ENCODE peak calls at places on chromosomes 16 and 17, in six cellular contexts. One of them, this sample, is unnamed.

GRCh38 chr16:66850115-66850815 is 6.1 kb downstream of the CA7 start:
- DNase-seq in Calu3: no peak
- DNase-seq in NCI-H1105: no peak
- DNase-seq in NCI-H2081: no peak
- DNase-seq in uterus: no peak
- DNase-seq in esophagus muscularis mucosa: no peak
- DNase-seq in this sample: no peak

GRCh38 chr17:80922580-80923160 is 69.0 kb upstream of the CHMP6 start:
- DNase-seq in Calu3: no peak
- DNase-seq in NCI-H1105: no peak
- DNase-seq in NCI-H2081: no peak
- DNase-seq in uterus: no peak
- DNase-seq in esophagus muscularis mucosa: no peak
- DNase-seq in this sample: no peak

GRCh38 chr17:48604770-48605329 is at the start of gene HOXB6:
- DNase-seq in Calu3: peak
- DNase-seq in NCI-H1105: no peak
- DNase-seq in NCI-H2081: no peak
- DNase-seq in uterus: no peak
- DNase-seq in esophagus muscularis mucosa: no peak
- DNase-seq in this sample: no peak

GRCh38 chr16:2296662-2297505 is 29.0 kb upstream of the RNPS1 start:
- DNase-seq in Calu3: peak
- DNase-seq in NCI-H1105: no peak
- DNase-seq in NCI-H2081: no peak
- DNase-seq in uterus: no peak
- DNase-seq in esophagus muscularis mucosa: no peak
- DNase-seq in this sample: no peak

GRCh38 chr16:85897384-85897783 is 1.6 kb upstream of the IRF8 start:
- DNase-seq in Calu3: no peak
- DNase-seq in NCI-H1105: no peak
- DNase-seq in NCI-H2081: no peak
- DNase-seq in uterus: no peak
- DNase-seq in esophagus muscularis mucosa: no peak
- DNase-seq in this sample: no peak

GRCh38 chr17:7993972-7994589 is 8.3 kb upstream of the GUCY2D start:
- DNase-seq in Calu3: no peak
- DNase-seq in NCI-H1105: no peak
- DNase-seq in NCI-H2081: no peak
- DNase-seq in uterus: no peak
- DNase-seq in esophagus muscularis mucosa: no peak
- DNase-seq in this sample: no peak

GRCh38 chr16:71260995-71261394 is 28.2 kb downstream of the CMTR2 start:
- DNase-seq in Calu3: no peak
- DNase-seq in NCI-H1105: no peak
- DNase-seq in NCI-H2081: no peak
- DNase-seq in uterus: no peak
- DNase-seq in esophagus muscularis mucosa: no peak
- DNase-seq in this sample: no peak

GRCh38 chr16:67719778-67720144 is 645 bp upstream of the GFOD2 start:
- DNase-seq in Calu3: peak
- DNase-seq in NCI-H1105: peak
- DNase-seq in NCI-H2081: peak
- DNase-seq in uterus: peak
- DNase-seq in esophagus muscularis mucosa: no peak
- DNase-seq in this sample: no peak

GRCh38 chr17:42530952-42531454 is 5.0 kb upstream of the NAGLU start:
- DNase-seq in Calu3: no peak
- DNase-seq in NCI-H1105: no peak
- DNase-seq in NCI-H2081: no peak
- DNase-seq in uterus: no peak
- DNase-seq in esophagus muscularis mucosa: no peak
- DNase-seq in this sample: no peak

GRCh38 chr16:11576427-11577289 is 10.1 kb downstream of the LITAF start:
- DNase-seq in Calu3: no peak
- DNase-seq in NCI-H1105: no peak
- DNase-seq in NCI-H2081: no peak
- DNase-seq in uterus: no peak
- DNase-seq in esophagus muscularis mucosa: no peak
- DNase-seq in this sample: peak

GRCh38 chr16:25157476-25157875 is 45.9 kb downstream of the LCMT1 start:
- DNase-seq in Calu3: no peak
- DNase-seq in NCI-H1105: no peak
- DNase-seq in NCI-H2081: no peak
- DNase-seq in uterus: no peak
- DNase-seq in esophagus muscularis mucosa: no peak
- DNase-seq in this sample: no peak

GRCh38 chr17:43673516-43674323 is 12.0 kb upstream of the MEOX1 start:
- DNase-seq in Calu3: peak
- DNase-seq in NCI-H1105: peak
- DNase-seq in NCI-H2081: peak
- DNase-seq in uterus: peak
- DNase-seq in esophagus muscularis mucosa: peak
- DNase-seq in this sample: peak

GRCh38 chr17:18877104-18877503 is 19.2 kb downstream of the PRPSAP2 start:
- DNase-seq in Calu3: no peak
- DNase-seq in NCI-H1105: no peak
- DNase-seq in NCI-H2081: no peak
- DNase-seq in uterus: no peak
- DNase-seq in esophagus muscularis mucosa: no peak
- DNase-seq in this sample: no peak

GRCh38 chr16:81633147-81633619 is 145.9 kb upstream of the PLCG2 start:
- DNase-seq in Calu3: peak
- DNase-seq in NCI-H1105: no peak
- DNase-seq in NCI-H2081: no peak
- DNase-seq in uterus: no peak
- DNase-seq in esophagus muscularis mucosa: no peak
- DNase-seq in this sample: no peak

GRCh38 chr17:10073905-10074304 is 124.5 kb downstream of the GAS7 start:
- DNase-seq in Calu3: no peak
- DNase-seq in NCI-H1105: no peak
- DNase-seq in NCI-H2081: no peak
- DNase-seq in uterus: no peak
- DNase-seq in esophagus muscularis mucosa: no peak
- DNase-seq in this sample: no peak

GRCh38 chr17:71237903-71238538 is 882.8 kb upstream of the SOX9 start:
- DNase-seq in Calu3: no peak
- DNase-seq in NCI-H1105: peak
- DNase-seq in NCI-H2081: peak
- DNase-seq in uterus: no peak
- DNase-seq in esophagus muscularis mucosa: no peak
- DNase-seq in this sample: no peak

GRCh38 chr17:80600586-80600985 is 55.9 kb downstream of the RPTOR start:
- DNase-seq in Calu3: no peak
- DNase-seq in NCI-H1105: no peak
- DNase-seq in NCI-H2081: no peak
- DNase-seq in uterus: no peak
- DNase-seq in esophagus muscularis mucosa: no peak
- DNase-seq in this sample: no peak

GRCh38 chr17:5396612-5397011 is 22.9 kb downstream of the NUP88 start:
- DNase-seq in Calu3: no peak
- DNase-seq in NCI-H1105: no peak
- DNase-seq in NCI-H2081: no peak
- DNase-seq in uterus: no peak
- DNase-seq in esophagus muscularis mucosa: no peak
- DNase-seq in this sample: no peak

GRCh38 chr16:9309844-9310243 is 218.4 kb downstream of the HAPSTR1 start:
- DNase-seq in Calu3: no peak
- DNase-seq in NCI-H1105: no peak
- DNase-seq in NCI-H2081: no peak
- DNase-seq in uterus: no peak
- DNase-seq in esophagus muscularis mucosa: no peak
- DNase-seq in this sample: no peak

GRCh38 chr16:70428178-70428998 is 10.5 kb downstream of the ST3GAL2 start:
- DNase-seq in Calu3: peak
- DNase-seq in NCI-H1105: no peak
- DNase-seq in NCI-H2081: no peak
- DNase-seq in uterus: peak
- DNase-seq in esophagus muscularis mucosa: peak
- DNase-seq in this sample: peak

GRCh38 chr17:58084317-58084981 is 1.2 kb downstream of the DYNLL2 start:
- DNase-seq in Calu3: peak
- DNase-seq in NCI-H1105: peak
- DNase-seq in NCI-H2081: peak
- DNase-seq in uterus: peak
- DNase-seq in esophagus muscularis mucosa: peak
- DNase-seq in this sample: peak

GRCh38 chr17:50198026-50198669 is 3.3 kb downstream of the COL1A1 start:
- DNase-seq in Calu3: peak
- DNase-seq in NCI-H1105: peak
- DNase-seq in NCI-H2081: no peak
- DNase-seq in uterus: peak
- DNase-seq in esophagus muscularis mucosa: no peak
- DNase-seq in this sample: peak

GRCh38 chr17:29622337-29623282 is at the start of gene CORO6:
- DNase-seq in Calu3: peak
- DNase-seq in NCI-H1105: peak
- DNase-seq in NCI-H2081: no peak
- DNase-seq in uterus: no peak
- DNase-seq in esophagus muscularis mucosa: no peak
- DNase-seq in this sample: peak

GRCh38 chr16:57720142-57720575 is 15.4 kb upstream of the KATNB1 start:
- DNase-seq in Calu3: peak
- DNase-seq in NCI-H1105: no peak
- DNase-seq in NCI-H2081: no peak
- DNase-seq in uterus: no peak
- DNase-seq in esophagus muscularis mucosa: no peak
- DNase-seq in this sample: no peak

GRCh38 chr17:42709561-42709960 is 27.2 kb downstream of the CNTNAP1 start:
- DNase-seq in Calu3: no peak
- DNase-seq in NCI-H1105: no peak
- DNase-seq in NCI-H2081: no peak
- DNase-seq in uterus: no peak
- DNase-seq in esophagus muscularis mucosa: no peak
- DNase-seq in this sample: no peak

GRCh38 chr17:15351925-15352324 is 10.5 kb upstream of the TEKT3 start:
- DNase-seq in Calu3: no peak
- DNase-seq in NCI-H1105: no peak
- DNase-seq in NCI-H2081: no peak
- DNase-seq in uterus: peak
- DNase-seq in esophagus muscularis mucosa: no peak
- DNase-seq in this sample: no peak

GRCh38 chr17:57017625-57018024 is 39.7 kb downstream of the SCPEP1 start:
- DNase-seq in Calu3: no peak
- DNase-seq in NCI-H1105: no peak
- DNase-seq in NCI-H2081: no peak
- DNase-seq in uterus: no peak
- DNase-seq in esophagus muscularis mucosa: no peak
- DNase-seq in this sample: no peak

GRCh38 chr17:81563861-81564586 is 11.9 kb upstream of the FAAP100 start:
- DNase-seq in Calu3: no peak
- DNase-seq in NCI-H1105: no peak
- DNase-seq in NCI-H2081: no peak
- DNase-seq in uterus: no peak
- DNase-seq in esophagus muscularis mucosa: no peak
- DNase-seq in this sample: no peak

GRCh38 chr16:84138824-84139627 is 6.0 kb downstream of the HSDL1 start:
- DNase-seq in Calu3: peak
- DNase-seq in NCI-H1105: no peak
- DNase-seq in NCI-H2081: no peak
- DNase-seq in uterus: no peak
- DNase-seq in esophagus muscularis mucosa: no peak
- DNase-seq in this sample: peak

GRCh38 chr17:83098241-83099085 is 19.1 kb downstream of the METRNL start:
- DNase-seq in Calu3: no peak
- DNase-seq in NCI-H1105: no peak
- DNase-seq in NCI-H2081: no peak
- DNase-seq in uterus: no peak
- DNase-seq in esophagus muscularis mucosa: no peak
- DNase-seq in this sample: no peak

GRCh38 chr16:1357906-1358566 is 6.3 kb downstream of the GNPTG start:
- DNase-seq in Calu3: no peak
- DNase-seq in NCI-H1105: no peak
- DNase-seq in NCI-H2081: no peak
- DNase-seq in uterus: no peak
- DNase-seq in esophagus muscularis mucosa: no peak
- DNase-seq in this sample: no peak

GRCh38 chr16:16940351-16940750 is 530.4 kb downstream of the XYLT1 start:
- DNase-seq in Calu3: no peak
- DNase-seq in NCI-H1105: no peak
- DNase-seq in NCI-H2081: no peak
- DNase-seq in uterus: no peak
- DNase-seq in esophagus muscularis mucosa: no peak
- DNase-seq in this sample: no peak

GRCh38 chr17:75625813-75626486 is 7.3 kb upstream of the SMIM5 start:
- DNase-seq in Calu3: peak
- DNase-seq in NCI-H1105: no peak
- DNase-seq in NCI-H2081: peak
- DNase-seq in uterus: no peak
- DNase-seq in esophagus muscularis mucosa: no peak
- DNase-seq in this sample: no peak

GRCh38 chr17:20991276-20992037 is 51.4 kb downstream of the USP22 start:
- DNase-seq in Calu3: no peak
- DNase-seq in NCI-H1105: no peak
- DNase-seq in NCI-H2081: no peak
- DNase-seq in uterus: no peak
- DNase-seq in esophagus muscularis mucosa: no peak
- DNase-seq in this sample: peak

GRCh38 chr16:49168146-49168545 is 113.5 kb downstream of the CBLN1 start:
- DNase-seq in Calu3: no peak
- DNase-seq in NCI-H1105: no peak
- DNase-seq in NCI-H2081: no peak
- DNase-seq in uterus: no peak
- DNase-seq in esophagus muscularis mucosa: no peak
- DNase-seq in this sample: no peak

GRCh38 chr17:54626146-54626703 is 274.4 kb upstream of the TOM1L1 start:
- DNase-seq in Calu3: no peak
- DNase-seq in NCI-H1105: no peak
- DNase-seq in NCI-H2081: no peak
- DNase-seq in uterus: no peak
- DNase-seq in esophagus muscularis mucosa: no peak
- DNase-seq in this sample: no peak

GRCh38 chr16:27334874-27335273 is 21.1 kb downstream of the IL4R start:
- DNase-seq in Calu3: no peak
- DNase-seq in NCI-H1105: no peak
- DNase-seq in NCI-H2081: no peak
- DNase-seq in uterus: no peak
- DNase-seq in esophagus muscularis mucosa: no peak
- DNase-seq in this sample: no peak

GRCh38 chr16:22660441-22661160 is 149.9 kb downstream of the NPIPB5 start:
- DNase-seq in Calu3: no peak
- DNase-seq in NCI-H1105: no peak
- DNase-seq in NCI-H2081: no peak
- DNase-seq in uterus: no peak
- DNase-seq in esophagus muscularis mucosa: no peak
- DNase-seq in this sample: no peak